ENCODE peak calls at places on chromosomes 1 and 21, in nine cellular contexts. Y, X, K, M, H, A, O, E and S are unnamed samples.

GRCh38 chr1:200739499-200740290 is 1.0 kb downstream of the CAMSAP2 start:
- DNase-seq in Y (peak), X (peak), K (peak), M (peak), H (peak), A (peak), O (peak), E (peak), S (peak)

GRCh38 chr21:31330144-31330483 is 13.9 kb downstream of the TIAM1 start:
- DNase-seq in Y (no peak), X (no peak), K (no peak), M (no peak), H (no peak), A (no peak), O (no peak), E (no peak), S (no peak)

GRCh38 chr21:27168084-27168483 is 201.2 kb upstream of the ADAMTS5 start:
- DNase-seq in Y (no peak), X (no peak), K (no peak), M (no peak), H (no peak), A (no peak), O (no peak), E (no peak), S (no peak)

GRCh38 chr1:185132534-185132933 is 24.2 kb downstream of the TRMT1L start:
- DNase-seq in Y (no peak), X (no peak), K (no peak), M (no peak), H (no peak), A (no peak), O (no peak), E (no peak), S (no peak)

GRCh38 chr1:6969762-6970161 is 184.5 kb downstream of the CAMTA1 start:
- DNase-seq in Y (no peak), X (no peak), K (no peak), M (no peak), H (no peak), A (no peak), O (no peak), E (no peak), S (no peak)

GRCh38 chr1:21491483-21492170 is 17.6 kb upstream of the ALPL start:
- DNase-seq in Y (no peak), X (no peak), K (no peak), M (no peak), H (no peak), A (no peak), O (no peak), E (no peak), S (no peak)

GRCh38 chr1:85554630-85555327 is 25.8 kb upstream of the CCN1 start:
- DNase-seq in Y (no peak), X (no peak), K (no peak), M (no peak), H (no peak), A (no peak), O (no peak), E (no peak), S (no peak)

GRCh38 chr1:29357452-29357851 is 121.1 kb downstream of the PTPRU start:
- DNase-seq in Y (no peak), X (no peak), K (no peak), M (no peak), H (no peak), A (no peak), O (no peak), E (no peak), S (no peak)

GRCh38 chr1:58363639-58364038 is 182.9 kb downstream of the OMA1 start:
- DNase-seq in Y (no peak), X (no peak), K (no peak), M (no peak), H (no peak), A (no peak), O (no peak), E (no peak), S (no peak)

GRCh38 chr1:246779561-246780175 is 55.5 kb downstream of the SCCPDH start:
- DNase-seq in Y (no peak), X (no peak), K (no peak), M (no peak), H (no peak), A (no peak), O (no peak), E (no peak), S (no peak)

GRCh38 chr1:1630191-1630964 is 1.6 kb upstream of the MMP23B start:
- DNase-seq in Y (no peak), X (peak), K (peak), M (peak), H (no peak), A (peak), O (peak), E (peak), S (peak)

GRCh38 chr1:53644909-53645689 is 93.9 kb downstream of the GLIS1 start:
- DNase-seq in Y (no peak), X (no peak), K (peak), M (peak), H (no peak), A (peak), O (no peak), E (no peak), S (no peak)

GRCh38 chr1:24345334-24345733 is 26.2 kb downstream of the GRHL3 start:
- DNase-seq in Y (no peak), X (peak), K (no peak), M (no peak), H (no peak), A (no peak), O (no peak), E (no peak), S (no peak)

GRCh38 chr21:32349333-32349944 is 43.4 kb downstream of the URB1 start:
- DNase-seq in Y (no peak), X (no peak), K (no peak), M (no peak), H (no peak), A (no peak), O (no peak), E (no peak), S (no peak)

GRCh38 chr21:36909901-36910561 is 56.4 kb downstream of the HLCS start:
- DNase-seq in Y (no peak), X (no peak), K (no peak), M (no peak), H (peak), A (no peak), O (no peak), E (no peak), S (no peak)

GRCh38 chr1:84524590-84524989 is 18.2 kb upstream of the GNG5 start:
- DNase-seq in Y (no peak), X (no peak), K (no peak), M (no peak), H (no peak), A (no peak), O (no peak), E (no peak), S (no peak)

GRCh38 chr1:29584816-29585600 is 348.7 kb downstream of the PTPRU start:
- DNase-seq in Y (no peak), X (no peak), K (no peak), M (no peak), H (no peak), A (no peak), O (no peak), E (no peak), S (no peak)

GRCh38 chr1:167068761-167069160 is 21.4 kb downstream of the GPA33 start:
- DNase-seq in Y (no peak), X (no peak), K (no peak), M (no peak), H (no peak), A (no peak), O (no peak), E (no peak), S (no peak)

GRCh38 chr1:109910963-109911798 is 532 bp downstream of the CSF1 start:
- DNase-seq in Y (no peak), X (no peak), K (no peak), M (no peak), H (no peak), A (no peak), O (no peak), E (no peak), S (no peak)

GRCh38 chr1:204902674-204903073 is 32.0 kb downstream of the NFASC start:
- DNase-seq in Y (no peak), X (no peak), K (no peak), M (no peak), H (no peak), A (peak), O (no peak), E (no peak), S (no peak)

GRCh38 chr1:103958699-103959098 is 209.0 kb downstream of the AMY1C start:
- DNase-seq in Y (no peak), X (no peak), K (no peak), M (no peak), H (no peak), A (no peak), O (no peak), E (no peak), S (no peak)

GRCh38 chr1:5682626-5683235 is 309.5 kb downstream of the NPHP4 start:
- DNase-seq in Y (no peak), X (no peak), K (no peak), M (no peak), H (no peak), A (no peak), O (no peak), E (no peak), S (no peak)

GRCh38 chr1:41862411-41863221 is 56.1 kb downstream of the HIVEP3 start:
- DNase-seq in Y (no peak), X (no peak), K (no peak), M (no peak), H (peak), A (no peak), O (no peak), E (no peak), S (no peak)

GRCh38 chr1:245735831-245736530 is 581.2 kb downstream of the KIF26B start:
- DNase-seq in Y (no peak), X (no peak), K (no peak), M (no peak), H (no peak), A (no peak), O (no peak), E (no peak), S (no peak)

GRCh38 chr1:8047686-8048522 is 21.8 kb upstream of the ERRFI1 start:
- DNase-seq in Y (no peak), X (no peak), K (peak), M (no peak), H (peak), A (no peak), O (no peak), E (no peak), S (no peak)

GRCh38 chr1:240109920-240110685 is 18.4 kb downstream of the FMN2 start:
- DNase-seq in Y (no peak), X (no peak), K (peak), M (no peak), H (peak), A (no peak), O (no peak), E (no peak), S (no peak)

GRCh38 chr1:85450832-85451231 is 14.1 kb downstream of the DDAH1 start:
- DNase-seq in Y (no peak), X (no peak), K (no peak), M (no peak), H (no peak), A (peak), O (no peak), E (no peak), S (no peak)

GRCh38 chr21:26946744-26947446 is 20.0 kb downstream of the ADAMTS5 start:
- DNase-seq in Y (no peak), X (no peak), K (no peak), M (no peak), H (no peak), A (no peak), O (no peak), E (no peak), S (no peak)

GRCh38 chr1:94061513-94062443 is 59.2 kb downstream of the ABCA4 start:
- DNase-seq in Y (peak), X (peak), K (peak), M (peak), H (peak), A (peak), O (peak), E (peak), S (peak)

GRCh38 chr1:203359010-203359571 is 8.2 kb upstream of the FMOD start:
- DNase-seq in Y (peak), X (no peak), K (peak), M (no peak), H (no peak), A (no peak), O (peak), E (peak), S (no peak)

GRCh38 chr1:52346653-52347052 is 19.4 kb downstream of the CC2D1B start:
- DNase-seq in Y (no peak), X (no peak), K (no peak), M (no peak), H (no peak), A (no peak), O (no peak), E (no peak), S (peak)
- TF ChIP-seq POLR2A in Y (no peak), X (no peak), K (no peak), M (no peak), H (no peak), A (no peak), O (no peak), E (no peak), S (no peak)

GRCh38 chr1:161047436-161048420 is 2.0 kb upstream of the USF1 start:
- DNase-seq in Y (no peak), X (no peak), K (no peak), M (no peak), H (no peak), A (no peak), O (no peak), E (no peak), S (no peak)
- H3K4me3 ChIP-seq in Y (no peak), X (no peak), K (no peak), M (no peak), H (no peak), A (no peak), O (no peak), E (no peak), S (no peak)

GRCh38 chr1:207866471-207867135 is 44.3 kb downstream of the CD34 start:
- DNase-seq in Y (peak), X (peak), K (peak), M (no peak), H (peak), A (peak), O (peak), E (peak), S (peak)

GRCh38 chr1:207869859-207870258 is 41.1 kb downstream of the CD34 start:
- DNase-seq in Y (no peak), X (no peak), K (no peak), M (no peak), H (no peak), A (no peak), O (no peak), E (no peak), S (no peak)

GRCh38 chr1:207868769-207869721 is 41.9 kb downstream of the CD34 start:
- DNase-seq in Y (peak), X (peak), K (peak), M (peak), H (peak), A (peak), O (peak), E (peak), S (peak)

GRCh38 chr1:207867136-207868081 is 43.5 kb downstream of the CD34 start:
- DNase-seq in Y (no peak), X (peak), K (peak), M (peak), H (no peak), A (peak), O (peak), E (peak), S (peak)

GRCh38 chr1:207868252-207868768 is 42.6 kb downstream of the CD34 start:
- DNase-seq in Y (peak), X (peak), K (peak), M (peak), H (no peak), A (peak), O (peak), E (peak), S (peak)
- H3K27ac ChIP-seq in Y (peak), X (peak), K (peak), M (peak), H (peak), A (peak), O (peak), E (peak), S (peak)

DNA sequence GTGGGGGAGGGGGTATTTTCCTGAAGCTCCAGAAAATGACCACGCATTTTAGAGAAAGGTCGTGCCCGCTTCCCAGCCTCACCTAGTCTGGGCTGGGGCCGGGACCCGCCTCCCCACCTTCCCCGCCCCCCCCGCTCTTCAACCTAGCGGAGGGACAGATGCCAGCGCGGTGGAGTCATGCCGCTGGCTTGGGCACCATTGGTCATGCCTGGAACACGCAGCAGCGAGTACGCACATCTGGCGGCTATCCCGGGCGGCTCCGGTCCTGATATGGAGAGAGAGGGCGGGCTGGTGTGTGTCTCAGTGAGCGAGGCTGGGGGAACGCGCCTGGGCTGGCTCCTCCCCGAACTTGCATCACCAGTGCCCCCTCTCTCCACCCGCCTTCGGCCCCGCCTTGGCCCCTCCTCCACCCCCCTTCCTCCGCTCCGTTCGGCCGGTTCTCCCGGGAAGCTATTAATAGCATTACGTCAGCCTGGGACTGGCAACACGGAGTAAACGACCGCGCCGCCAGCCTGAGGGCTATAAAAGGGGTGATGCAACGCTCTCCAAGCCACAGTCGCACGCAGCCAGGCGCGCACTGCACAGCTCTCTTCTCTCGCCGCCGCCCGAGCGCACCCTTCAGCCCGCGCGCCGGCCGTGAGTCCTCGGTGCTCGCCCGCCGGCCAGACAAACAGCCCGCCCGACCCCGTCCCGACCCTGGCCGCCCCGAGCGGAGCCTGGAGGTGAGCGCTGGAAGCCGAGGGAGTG is at the start of gene ATF3:
- DNase-seq in Y (peak), X (peak), K (peak), M (peak), H (peak), A (peak), O (peak), E (peak), S (peak)
- TF ChIP-seq POLR2A in Y (peak), X (peak), K (peak), M (peak), H (peak), A (peak), O (peak), E (peak), S (peak)

GRCh38 chr1:62337785-62338631 is 18.8 kb upstream of the KANK4 start:
- DNase-seq in Y (no peak), X (no peak), K (no peak), M (no peak), H (no peak), A (no peak), O (no peak), E (no peak), S (no peak)
- H3K4me3 ChIP-seq in Y (no peak), X (no peak), K (no peak), M (no peak), H (no peak), A (no peak), O (no peak), E (no peak), S (no peak)

GRCh38 chr1:77413541-77414335 is 131.9 kb downstream of the AK5 start:
- DNase-seq in Y (no peak), X (no peak), K (no peak), M (no peak), H (no peak), A (no peak), O (no peak), E (no peak), S (no peak)
- H3K27ac ChIP-seq in Y (no peak), X (no peak), K (no peak), M (no peak), H (no peak), A (no peak), O (no peak), E (no peak), S (no peak)

GRCh38 chr1:220485791-220486190 is 42.1 kb upstream of the MARK1 start:
- DNase-seq in Y (no peak), X (no peak), K (no peak), M (no peak), H (no peak), A (no peak), O (no peak), E (no peak), S (no peak)
- TF ChIP-seq POLR2A in Y (no peak), X (no peak), K (no peak), M (no peak), H (no peak), A (no peak), O (no peak), E (no peak), S (no peak)

GRCh38 chr1:219931033-219931432 is 2.7 kb upstream of the SLC30A10 start:
- DNase-seq in Y (no peak), X (no peak), K (no peak), M (no peak), H (no peak), A (no peak), O (no peak), E (no peak), S (no peak)

GRCh38 chr1:219927298-219927955 is 930 bp downstream of the SLC30A10 start:
- DNase-seq in Y (no peak), X (no peak), K (no peak), M (no peak), H (no peak), A (no peak), O (no peak), E (no peak), S (no peak)

GRCh38 chr1:219928791-219929118 is 398 bp upstream of the SLC30A10 start:
- DNase-seq in Y (no peak), X (no peak), K (no peak), M (no peak), H (no peak), A (no peak), O (no peak), E (no peak), S (no peak)

GRCh38 chr1:219926363-219926998 is 1.9 kb downstream of the SLC30A10 start:
- DNase-seq in Y (no peak), X (no peak), K (no peak), M (no peak), H (no peak), A (no peak), O (no peak), E (no peak), S (no peak)

GRCh38 chr1:219927956-219928790 is at the start of gene SLC30A10:
- DNase-seq in Y (no peak), X (no peak), K (no peak), M (peak), H (peak), A (no peak), O (no peak), E (peak), S (no peak)
- H3K4me3 ChIP-seq in Y (peak), X (peak), K (peak), M (peak), H (peak), A (peak), O (peak), E (peak), S (peak)

GRCh38 chr1:51519857-51520699 is 1.0 kb upstream of the EPS15 start:
- DNase-seq in Y (no peak), X (no peak), K (no peak), M (no peak), H (no peak), A (no peak), O (no peak), E (no peak), S (no peak)
- H3K27ac ChIP-seq in Y (peak), X (no peak), K (peak), M (peak), H (no peak), A (peak), O (no peak), E (no peak), S (peak)